ENCODE peak calls at places on chromosomes 2 and 18, in seven cellular contexts. S, N, H, J, O, B and M are unnamed samples.

GRCh38 chr2:205704101-205704741 is 21.9 kb downstream of the NRP2 start:
- DNase-seq in H (no peak), O (no peak), B (no peak), S (no peak), J (peak; percentile 43), N (no peak), M (no peak)

GRCh38 chr18:60446821-60447220 is 74.2 kb upstream of the MC4R start:
- DNase-seq in B (no peak), S (no peak), O (no peak), H (no peak), J (no peak), N (no peak), M (no peak)

GRCh38 chr2:50514881-50515280 is 517.1 kb downstream of the NRXN1 start:
- DNase-seq in B (peak; percentile 15), H (no peak), S (no peak), O (peak; percentile 34), J (no peak), N (no peak), M (no peak)

GRCh38 chr18:40939636-40940035 is 1015.4 kb upstream of the PIK3C3 start:
- DNase-seq in H (no peak), N (no peak), O (no peak), B (no peak), J (no peak), S (no peak), M (no peak)

GRCh38 chr2:232838406-232838874 is 31.6 kb upstream of the SNORC start:
- DNase-seq in O (no peak), N (peak; percentile 41), J (peak; percentile 29), S (no peak), B (peak; percentile 48), H (no peak), M (peak; percentile 38)

GRCh38 chr2:191686079-191686478 is 8.1 kb downstream of the NABP1 start:
- DNase-seq in O (no peak), S (no peak), J (no peak), H (no peak), B (no peak), N (no peak), M (no peak)

GRCh38 chr2:192070099-192070498 is 124.6 kb downstream of the TMEFF2 start:
- DNase-seq in N (no peak), J (peak; percentile 38), B (no peak), H (no peak), S (no peak), O (no peak), M (no peak)

GRCh38 chr2:120470041-120470716 is 124.2 kb downstream of the INHBB start:
- DNase-seq in H (peak; percentile 62), O (no peak), J (peak; percentile 96), S (no peak), N (no peak), B (peak; percentile 89), M (no peak)

GRCh38 chr2:172571245-172571644 is 15.4 kb downstream of the PDK1 start:
- DNase-seq in O (no peak), B (no peak), S (no peak), N (no peak), J (no peak), H (no peak), M (no peak)

GRCh38 chr2:64751286-64752260 is 97.9 kb upstream of the SERTAD2 start:
- DNase-seq in S (no peak), B (peak; percentile 94), J (peak; percentile 49), N (no peak), H (peak; percentile 100), O (peak; percentile 75), M (no peak)

GRCh38 chr18:44637210-44638051 is 43.3 kb upstream of the SETBP1 start:
- DNase-seq in H (no peak), B (peak; percentile 92), N (no peak), J (no peak), O (no peak), S (no peak), M (no peak)

GRCh38 chr2:105962221-105962620 is 217.5 kb downstream of the NCK2 start:
- DNase-seq in H (no peak), B (no peak), O (no peak), S (no peak), N (no peak), J (no peak), M (no peak)

GRCh38 chr2:121348128-121348740 is 63.2 kb upstream of the TFCP2L1 start:
- DNase-seq in N (no peak), H (no peak), O (no peak), S (no peak), J (no peak), B (no peak), M (no peak)

GRCh38 chr18:47115205-47115604 is 35.1 kb downstream of the HDHD2 start:
- DNase-seq in S (no peak), B (no peak), J (no peak), N (no peak), O (no peak), H (no peak), M (no peak)

GRCh38 chr2:189952536-189953109 is 109.9 kb downstream of the MSTN start:
- DNase-seq in O (no peak), J (no peak), B (no peak), S (no peak), N (no peak), H (no peak), M (no peak)

GRCh38 chr2:120161190-120161589 is 62.0 kb downstream of the TMEM185B start:
- DNase-seq in H (no peak), B (no peak), O (no peak), J (peak; percentile 52), N (no peak), S (no peak), M (no peak)

GRCh38 chr18:66317243-66318090 is 286.4 kb downstream of the CDH19 start:
- DNase-seq in J (no peak), B (peak; percentile 65), S (no peak), O (no peak), H (no peak), N (no peak), M (no peak)

GRCh38 chr2:1518891-1519530 is 105.7 kb downstream of the TPO start:
- DNase-seq in O (no peak), B (no peak), S (peak; percentile 57), N (no peak), J (no peak), H (no peak), M (no peak)

GRCh38 chr2:38959938-38960608 is 70.4 kb downstream of the ARHGEF33 start:
- DNase-seq in B (peak; percentile 63), J (peak; percentile 85), S (peak; percentile 62), N (peak; percentile 22), O (peak; percentile 11), H (no peak), M (peak; percentile 51)

GRCh38 chr2:237791977-237792727 is 6.4 kb upstream of the RBM44 start:
- DNase-seq in J (peak; percentile 5), B (peak; percentile 43), H (no peak), N (no peak), S (no peak), O (peak; percentile 5), M (no peak)

GRCh38 chr2:869357-869871 is 81.2 kb upstream of the SNTG2 start:
- DNase-seq in B (no peak), N (no peak), S (no peak), H (no peak), O (no peak), J (no peak), M (no peak)

GRCh38 chr2:135743860-135744259 is 2.2 kb downstream of the UBXN4 start:
- DNase-seq in B (no peak), N (no peak), H (no peak), O (no peak), S (no peak), J (peak; percentile 6), M (no peak)

GRCh38 chr2:229319558-229319957 is 48.5 kb upstream of the PID1 start:
- DNase-seq in H (no peak), S (no peak), N (no peak), J (no peak), B (no peak), O (no peak), M (no peak)

GRCh38 chr2:49069829-49070228 is 84.5 kb downstream of the FSHR start:
- DNase-seq in S (no peak), O (no peak), H (no peak), N (no peak), B (peak; percentile 32), J (no peak), M (no peak)

GRCh38 chr2:218259099-218259921 is 1.5 kb upstream of the GPBAR1 start:
- DNase-seq in N (no peak), H (no peak), B (peak; percentile 50), O (no peak), J (peak; percentile 85), S (peak; percentile 78), M (no peak)

GRCh38 chr2:72457801-72458516 is 310.3 kb upstream of the CYP26B1 start:
- DNase-seq in J (peak; percentile 54), O (no peak), H (no peak), S (no peak), N (no peak), B (peak; percentile 35), M (no peak)

GRCh38 chr2:216838146-216838545 is 21.7 kb downstream of the TNP1 start:
- DNase-seq in B (no peak), S (peak; percentile 45), N (no peak), O (no peak), H (no peak), J (peak; percentile 70), M (no peak)

GRCh38 chr2:46866770-46867246 is 48.8 kb downstream of the MCFD2 start:
- DNase-seq in O (no peak), S (peak; percentile 79), N (no peak), J (no peak), H (no peak), B (no peak), M (no peak)

GRCh38 chr18:48631851-48632250 is 93.0 kb downstream of the CTIF start:
- DNase-seq in B (no peak), N (no peak), H (no peak), S (no peak), O (no peak), J (no peak), M (no peak)

GRCh38 chr2:149544692-149545091 is 42.9 kb downstream of the MMADHC start:
- DNase-seq in S (no peak), N (no peak), H (no peak), B (no peak), J (no peak), O (no peak), M (no peak)

GRCh38 chr2:12950957-12951656 is 234.4 kb downstream of the TRIB2 start:
- DNase-seq in J (peak; percentile 58), N (no peak), B (peak; percentile 55), O (no peak), S (no peak), H (no peak), M (no peak)

GRCh38 chr2:64750001-64750816 is 96.5 kb upstream of the SERTAD2 start:
- DNase-seq in S (peak; percentile 55), O (peak; percentile 83), N (no peak), B (peak; percentile 59), J (peak; percentile 33), H (no peak), M (peak; percentile 15)

GRCh38 chr2:226223704-226224103 is 575.9 kb downstream of the IRS1 start:
- DNase-seq in S (no peak), H (no peak), O (no peak), J (no peak), N (no peak), B (no peak), M (no peak)

GRCh38 chr2:1572638-1573037 is 159.4 kb downstream of the TPO start:
- DNase-seq in J (peak; percentile 73), N (no peak), O (no peak), B (peak; percentile 35), H (no peak), S (peak; percentile 75), M (no peak)

GRCh38 chr2:70668911-70669310 is 99.1 kb downstream of the ADD2 start:
- DNase-seq in H (no peak), O (no peak), J (no peak), B (no peak), N (no peak), S (no peak), M (no peak)

GRCh38 chr2:26628561-26629345 is 12.4 kb downstream of the CIB4 start:
- DNase-seq in S (no peak), O (no peak), B (no peak), H (no peak), N (no peak), J (no peak), M (no peak)

GRCh38 chr2:64105676-64106461 is 38.4 kb downstream of the PELI1 start:
- DNase-seq in B (peak; percentile 29), H (no peak), O (no peak), S (no peak), N (no peak), J (no peak), M (no peak)

GRCh38 chr2:25929789-25930473 is 51.6 kb upstream of the ASXL2 start:
- DNase-seq in S (no peak), O (no peak), J (no peak), N (no peak), H (no peak), B (no peak), M (no peak)